ENCODE peak calls at places on chromosomes 4 and X, in six cellular contexts. X is endothelial cell of umbilical vein; Q is hepatocyte; R is stomach; P is upper lobe of left lung; Y is CD8-positive, alpha-beta T cell. W is an unnamed sample.

GRCh38 chr4:76607266-76607799 is 172.3 kb downstream of the SHROOM3 start:
- DNase-seq in Y (no peak), X (no peak), P (no peak), R (no peak), Q (no peak), W (no peak)

GRCh38 chr4:96459105-96459504 is 619.2 kb downstream of the PDHA2 start:
- DNase-seq in P (no peak), Q (no peak), Y (no peak), R (no peak), X (no peak), W (no peak)

GRCh38 chr4:136742330-136742729 is 790.0 kb downstream of the PCDH18 start:
- DNase-seq in Q (no peak), R (no peak), X (no peak), P (no peak), Y (no peak), W (no peak)

GRCh38 chr4:84126061-84126787 is 372.9 kb downstream of the NKX6-1 start:
- DNase-seq in X (no peak), Q (no peak), Y (no peak), P (no peak), R (no peak), W (no peak)

GRCh38 chr4:113300384-113301011 is 251.0 kb downstream of the ANK2 start:
- DNase-seq in Q (peak; percentile 73), R (no peak), X (peak; percentile 13), Y (no peak), P (no peak), W (no peak)

GRCh38 chrX:133980832-133981588 is 4.4 kb downstream of the GPC3 start:
- DNase-seq in X (no peak), R (no peak), Y (no peak), Q (no peak), P (no peak), W (no peak)

GRCh38 chrX:31139966-31140365 is 68.1 kb upstream of the FTHL17 start:
- DNase-seq in Y (no peak), Q (no peak), R (no peak), X (no peak), P (no peak), W (no peak)

GRCh38 chr4:88054909-88055308 is 47.5 kb downstream of the PKD2 start:
- DNase-seq in Q (peak; percentile 69), R (peak; percentile 26), X (peak; percentile 77), Y (no peak), P (no peak), W (no peak)

GRCh38 chr4:153733751-153734448 is 25.9 kb downstream of the RNF175 start:
- DNase-seq in Q (no peak), X (no peak), Y (no peak), R (no peak), P (no peak), W (no peak)

GRCh38 chr4:153464068-153464467 is 2.1 kb upstream of the TMEM131L start:
- DNase-seq in X (peak; percentile 21), R (no peak), Y (no peak), P (no peak), Q (no peak), W (no peak)

GRCh38 chr4:174579421-174579820 is 57.1 kb upstream of the HPGD start:
- DNase-seq in Y (no peak), X (no peak), Q (no peak), R (no peak), P (no peak), W (no peak)

GRCh38 chr4:64464581-64464980 is 55.3 kb upstream of the TECRL start:
- DNase-seq in R (no peak), Q (no peak), P (no peak), Y (no peak), X (peak; percentile 8), W (no peak)

GRCh38 chr4:16039139-16039538 is 44.7 kb downstream of the PROM1 start:
- DNase-seq in P (no peak), X (no peak), Y (no peak), Q (no peak), R (no peak), W (no peak)

GRCh38 chr4:86544313-86544966 is 49.7 kb upstream of the PTPN13 start:
- DNase-seq in R (no peak), Y (no peak), Q (no peak), P (no peak), X (no peak), W (no peak)

GRCh38 chr4:86543560-86544312 is 50.4 kb upstream of the PTPN13 start:
- DNase-seq in R (no peak), X (no peak), Y (no peak), Q (no peak), P (no peak), W (no peak)

GRCh38 chr4:86542319-86543027 is 51.6 kb upstream of the PTPN13 start:
- DNase-seq in P (no peak), R (no peak), X (no peak), Q (no peak), Y (no peak), W (no peak)

GRCh38 chr4:86547140-86547539 is 47.0 kb upstream of the PTPN13 start:
- DNase-seq in P (peak; percentile 82), Y (no peak), Q (no peak), X (no peak), R (no peak), W (no peak)

GRCh38 chr4:86543080-86543479 is 51.0 kb upstream of the PTPN13 start:
- DNase-seq in X (no peak), P (no peak), Q (no peak), Y (no peak), R (no peak), W (no peak)
- H3K4me1 ChIP-seq in X (no peaks in the 10 kb centered on the region), P (no peaks in the 10 kb centered on the region), Q (no peaks in the 10 kb centered on the region), Y (no peaks in the 10 kb centered on the region), R (no peaks in the 10 kb centered on the region), W (no peaks in the 10 kb centered on the region)

GRCh38 chr4:576245-576821 is at the start of gene TMEM271:
- DNase-seq in X (no peak), Y (no peak), R (no peak), P (peak; percentile 63), Q (no peak), W (no peak)
- H3K9me3 ChIP-seq in X (no peaks in the 10 kb centered on the region), Y (no peaks in the 10 kb centered on the region), R (no peaks in the 10 kb centered on the region), P (no peaks in the 10 kb centered on the region), Q (no peaks in the 10 kb centered on the region), W (no peaks in the 10 kb centered on the region)

DNA sequence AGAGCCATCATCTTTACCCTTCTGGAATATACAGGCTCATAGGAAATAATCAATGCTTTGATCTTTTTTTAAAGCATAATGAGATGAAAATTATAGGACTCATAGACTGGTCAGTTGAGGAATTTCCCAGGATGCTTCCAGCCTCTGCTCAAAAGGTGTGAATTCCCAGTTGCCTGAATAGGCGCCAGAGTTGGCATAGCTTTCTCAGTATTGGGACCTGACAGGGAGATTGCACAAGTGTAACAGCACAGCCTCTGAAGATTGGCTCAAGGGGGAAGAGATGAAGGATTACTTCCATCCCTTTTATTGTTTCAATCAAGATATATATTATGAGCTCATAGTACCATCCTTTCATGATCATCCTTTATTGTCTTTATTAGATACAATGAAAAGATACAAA is 17.9 kb downstream of the TET2 start:
- DNase-seq in X (no peak), Q (no peak), R (no peak), Y (no peak), P (no peak), W (no peak)
- H3K4me3 ChIP-seq in X (no peak overlapping the region), Q (no peak overlapping the region), R (no peak overlapping the region), Y (no peak overlapping the region), P (no peak overlapping the region), W (no peak overlapping the region)

GRCh38 chr4:8086751-8087445 is 71.7 kb downstream of the ABLIM2 start:
- DNase-seq in R (no peak), X (no peak), Q (no peak), Y (no peak), P (no peak), W (no peak)
- H3K4me1 ChIP-seq in R (no peaks in the 10 kb centered on the region), X (peaks cover 13% of the 10 kb centered on the region), Q (no peaks in the 10 kb centered on the region), Y (no peaks in the 10 kb centered on the region), P (no peaks in the 10 kb centered on the region), W (peaks cover 6% of the 10 kb centered on the region)

GRCh38 chrX:137548261-137548660 is 17.7 kb upstream of the ZIC3 start:
- DNase-seq in X (no peak), Y (no peak), Q (no peak), P (no peak), R (no peak), W (no peak)

GRCh38 chrX:137550561-137551305 is 15.2 kb upstream of the ZIC3 start:
- DNase-seq in X (no peak), R (no peak), Q (no peak), Y (no peak), P (peak; percentile 49), W (no peak)

GRCh38 chrX:137547291-137547690 is 18.6 kb upstream of the ZIC3 start:
- DNase-seq in R (no peak), P (peak; percentile 36), X (no peak), Y (no peak), Q (no peak), W (no peak)

GRCh38 chrX:137549846-137550534 is 15.9 kb upstream of the ZIC3 start:
- DNase-seq in R (no peak), X (no peak), Q (no peak), Y (no peak), P (no peak), W (no peak)

DNA sequence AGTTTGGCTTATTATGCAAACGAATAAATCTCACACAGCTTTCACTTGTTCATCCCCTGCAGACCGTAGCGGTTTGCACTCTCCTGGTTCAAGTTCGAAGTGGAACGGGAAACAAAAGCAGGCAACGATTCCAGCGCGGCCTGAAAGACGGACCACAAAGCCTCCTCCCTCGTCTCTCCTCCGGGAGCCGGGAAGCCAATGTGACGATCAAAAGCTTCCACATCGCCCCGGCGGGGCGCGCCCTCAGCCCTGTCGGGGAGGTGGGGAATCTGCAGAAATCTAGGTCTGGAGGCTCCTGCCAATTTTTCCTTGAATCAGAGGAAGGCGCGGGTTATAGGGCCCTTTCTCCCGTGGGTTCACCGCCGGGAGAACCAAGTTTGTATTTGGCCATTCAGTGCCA is 16.9 kb upstream of the ZIC3 start:
- DNase-seq in X (no peak), P (no peak), Q (no peak), Y (no peak), R (no peak), W (no peak)
- H3K9me3 ChIP-seq in X (no peaks in the 10 kb centered on the region), P (no peaks in the 10 kb centered on the region), Q (no peaks in the 10 kb centered on the region), Y (no peaks in the 10 kb centered on the region), R (no peaks in the 10 kb centered on the region), W (no peaks in the 10 kb centered on the region)

DNA sequence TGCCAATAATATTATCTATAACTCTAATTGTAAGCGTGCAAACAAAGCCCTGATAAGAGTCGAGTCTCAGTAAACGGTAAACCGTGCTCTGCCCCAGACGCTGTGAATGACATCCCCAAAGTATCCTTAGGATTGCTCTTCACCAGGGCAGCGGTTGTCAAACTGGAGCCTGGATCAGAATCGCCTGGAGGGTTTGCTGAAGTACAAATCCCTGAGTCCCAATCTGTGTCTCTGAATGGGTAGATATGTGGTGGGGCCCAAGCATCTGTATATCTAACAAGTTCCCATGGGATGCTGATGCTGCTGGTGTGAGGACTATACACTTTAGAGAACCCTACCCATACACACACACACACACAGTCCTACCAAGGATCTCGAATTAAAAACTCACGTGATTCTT is 813 bp upstream of the APBB2 start:
- DNase-seq in Y (no peak), P (no peak), X (peak; percentile 39), R (no peak), Q (peak; percentile 21), W (no peak)
- H3K4me3 ChIP-seq in Y (no peak overlapping the region), P (no peak overlapping the region), X (no peak overlapping the region), R (peak overlapping the region; percentile 94), Q (no peak overlapping the region), W (no peak overlapping the region)